ENCODE peak calls at places on chromosomes 12 and 14, in six cellular contexts. E, I, T, X, J and G are unnamed samples.

GRCh38 chr12:30953257-30953656 is 26.7 kb downstream of the TSPAN11 start:
- DNase-seq in X (no peak), E (no peak), J (no peak), I (no peak), T (no peak), G (no peak)

GRCh38 chr12:53974084-53975018 is at the start of gene HOTAIR:
- DNase-seq in T (no peak), X (peak), E (peak), I (no peak), J (no peak), G (no peak)

GRCh38 chr12:88570103-88570502 is 10.2 kb downstream of the KITLG start:
- DNase-seq in E (no peak), J (no peak), I (no peak), X (no peak), T (no peak), G (peak)

GRCh38 chr12:4302881-4303280 is 18.1 kb upstream of the TIGAR start:
- DNase-seq in X (no peak), T (peak), E (no peak), J (no peak), I (no peak), G (no peak)

GRCh38 chr14:93742761-93743160 is 45.5 kb downstream of the PRIMA1 start:
- DNase-seq in J (no peak), E (no peak), X (no peak), T (no peak), I (no peak), G (no peak)

GRCh38 chr12:91204416-91204815 is 21.8 kb upstream of the DCN start:
- DNase-seq in J (no peak), T (no peak), E (no peak), I (no peak), X (no peak), G (no peak)

GRCh38 chr12:68374315-68374982 is 42.3 kb upstream of the MDM1 start:
- DNase-seq in I (peak), T (no peak), J (no peak), X (no peak), E (no peak), G (no peak)

GRCh38 chr14:68404652-68405183 is 388.1 kb downstream of the ZFP36L1 start:
- DNase-seq in I (no peak), T (no peak), E (no peak), J (no peak), X (no peak), G (no peak)

GRCh38 chr12:71626098-71626497 is 37.5 kb downstream of the ZFC3H1 start:
- DNase-seq in X (peak), I (no peak), J (no peak), E (no peak), T (no peak), G (peak)

GRCh38 chr12:71602745-71603577 is 60.7 kb downstream of the ZFC3H1 start:
- DNase-seq in J (no peak), I (no peak), E (no peak), T (no peak), X (peak), G (no peak)

GRCh38 chr12:121968880-121969279 is 50.5 kb downstream of the CFAP251 start:
- DNase-seq in T (no peak), J (no peak), X (no peak), E (no peak), I (no peak), G (no peak)

GRCh38 chr14:54642950-54643695 is 76.2 kb downstream of the SAMD4A start:
- DNase-seq in X (peak), J (no peak), I (no peak), E (peak), T (peak), G (no peak)

GRCh38 chr14:75126679-75127473 is at the start of gene NEK9:
- DNase-seq in T (peak), X (peak), J (peak), E (peak), I (peak), G (peak)

GRCh38 chr14:53979141-53979673 is 22.6 kb upstream of the BMP4 start:
- DNase-seq in J (no peak), E (peak), I (no peak), T (peak), X (no peak), G (no peak)

GRCh38 chr14:41605550-41606248 is 977 bp upstream of the LRFN5 start:
- DNase-seq in X (no peak), E (no peak), J (no peak), I (no peak), T (no peak), G (no peak)

GRCh38 chr12:96743606-96744005 is 163.5 kb upstream of the NEDD1 start:
- DNase-seq in I (no peak), J (no peak), E (no peak), T (no peak), X (no peak), G (peak)

GRCh38 chr12:59393506-59393905 is 202.3 kb upstream of the SLC16A7 start:
- DNase-seq in T (no peak), J (no peak), E (no peak), I (no peak), X (no peak), G (no peak)

GRCh38 chr14:60732840-60733483 is 1.6 kb upstream of the MNAT1 start:
- DNase-seq in I (no peak), E (peak), J (no peak), T (no peak), X (no peak), G (no peak)

GRCh38 chr12:4031703-4032291 is 158.6 kb upstream of the PARP11 start:
- DNase-seq in J (no peak), E (peak), X (no peak), I (no peak), T (no peak), G (peak)

GRCh38 chr12:119649202-119649808 is 18.6 kb upstream of the PRKAB1 start:
- DNase-seq in T (no peak), E (no peak), X (peak), J (peak), I (no peak), G (no peak)

GRCh38 chr14:50705026-50705593 is 37.0 kb upstream of the SAV1 start:
- DNase-seq in X (no peak), E (no peak), I (no peak), T (no peak), J (no peak), G (no peak)

GRCh38 chr14:94164685-94165431 is 9.3 kb upstream of the PPP4R4 start:
- DNase-seq in E (no peak), I (no peak), T (no peak), X (no peak), J (no peak), G (no peak)

GRCh38 chr14:76307786-76308780 is 67.9 kb upstream of the ESRRB start:
- DNase-seq in X (no peak), J (no peak), E (no peak), T (no peak), I (no peak), G (no peak)

GRCh38 chr12:53217930-53218307 is 10.9 kb upstream of the ITGB7 start:
- DNase-seq in J (no peak), I (no peak), E (peak), T (no peak), X (no peak), G (no peak)

GRCh38 chr12:11854011-11854499 is 204.6 kb downstream of the ETV6 start:
- DNase-seq in X (no peak), E (no peak), I (no peak), T (no peak), J (no peak), G (no peak)

GRCh38 chr12:1189163-1189562 is 198.1 kb downstream of the ERC1 start:
- DNase-seq in E (peak), I (no peak), X (no peak), J (no peak), T (no peak), G (no peak)

GRCh38 chr12:78928200-78929074 is 63.9 kb downstream of the SYT1 start:
- DNase-seq in E (peak), T (peak), J (no peak), X (no peak), I (no peak), G (peak)

GRCh38 chr12:78118036-78118435 is 287.3 kb downstream of the NAV3 start:
- DNase-seq in I (no peak), J (no peak), T (no peak), E (peak), X (peak), G (no peak)

GRCh38 chr14:41606249-41607118 is at the start of gene LRFN5:
- DNase-seq in I (no peak), T (no peak), E (no peak), J (peak), X (no peak), G (no peak)

GRCh38 chr12:26017484-26018211 is 59.2 kb downstream of the RASSF8 start:
- DNase-seq in X (peak), E (peak), J (no peak), I (no peak), T (peak), G (peak)

GRCh38 chr14:64502476-64503183 is 1.0 kb downstream of the ZBTB25 start:
- DNase-seq in I (no peak), T (no peak), X (no peak), J (no peak), E (peak), G (peak)

GRCh38 chr12:10554228-10554970 is 48.7 kb downstream of the EIF2S3B start:
- DNase-seq in T (no peak), I (no peak), E (no peak), J (no peak), X (no peak), G (no peak)

GRCh38 chr14:63362305-63362914 is 43.7 kb upstream of the GPHB5 start:
- DNase-seq in E (no peak), I (no peak), J (no peak), X (no peak), T (no peak), G (no peak)

GRCh38 chr12:13079440-13079906 is 24.0 kb downstream of the GSG1 start:
- DNase-seq in T (peak), J (no peak), E (no peak), X (no peak), I (no peak), G (peak)

GRCh38 chr14:106417224-106418049 is 891.1 kb downstream of the TMEM121 start:
- DNase-seq in E (peak), X (peak), I (peak), T (peak), J (peak), G (no peak)

GRCh38 chr12:42541965-42542364 is 47.6 kb downstream of the PRICKLE1 start:
- DNase-seq in I (no peak), E (no peak), T (no peak), J (no peak), X (peak), G (no peak)

GRCh38 chr14:69010632-69011031 is 31.5 kb upstream of the ACTN1 start:
- DNase-seq in T (no peak), J (no peak), X (no peak), E (peak), I (no peak), G (no peak)

GRCh38 chr14:100649173-100649519 is 61.9 kb upstream of the BEGAIN start:
- DNase-seq in J (no peak), X (no peak), E (peak), T (no peak), I (no peak), G (peak)

GRCh38 chr14:28308727-28309126 is 457.9 kb upstream of the FOXG1 start:
- DNase-seq in I (no peak), X (no peak), E (peak), J (no peak), T (no peak), G (peak)

GRCh38 chr14:84029720-84030119 is 1500.2 kb upstream of the FLRT2 start:
- DNase-seq in X (no peak), T (no peak), J (no peak), E (no peak), I (no peak), G (peak)
- H3K4me3 ChIP-seq in X (no peak), T (no peak), J (no peak), E (no peak), I (no peak), G (no peak)

DNA sequence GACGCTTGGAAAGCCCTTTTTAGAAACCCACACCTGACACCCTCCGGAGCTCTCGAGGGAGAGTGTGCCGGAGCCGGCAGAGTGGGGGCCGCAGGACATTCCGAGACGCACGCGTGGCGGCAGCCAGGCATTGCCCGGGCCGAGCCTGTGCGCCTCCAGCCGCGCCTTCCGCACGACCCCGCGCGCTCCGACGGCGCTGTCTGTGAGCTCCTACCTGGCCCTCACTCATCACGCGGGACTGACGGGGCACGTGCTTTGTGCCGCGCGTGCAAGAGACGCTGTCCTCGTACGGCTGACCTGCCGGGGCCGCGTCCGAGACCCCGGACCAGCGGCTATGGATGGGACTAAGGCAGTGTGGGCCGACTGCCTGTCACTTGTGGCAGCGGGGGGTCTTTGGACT is 5.2 kb downstream of the GALNT9 start:
- DNase-seq in T (no peak), E (no peak), J (no peak), X (no peak), I (no peak), G (no peak)
- TF ChIP-seq MYC in T (no peak), E (no peak), J (no peak), X (no peak), I (no peak), G (no peak)

GRCh38 chr12:114192549-114192948 is 213.4 kb downstream of the TBX5 start:
- DNase-seq in J (no peak), E (no peak), X (no peak), T (no peak), I (no peak), G (no peak)

GRCh38 chr12:114193474-114193873 is 212.5 kb downstream of the TBX5 start:
- DNase-seq in I (no peak), E (no peak), J (no peak), X (peak), T (no peak), G (no peak)

GRCh38 chr12:114190971-114191370 is 215.0 kb downstream of the TBX5 start:
- DNase-seq in I (no peak), E (no peak), X (no peak), J (no peak), T (no peak), G (no peak)

GRCh38 chr12:114194066-114194465 is 211.9 kb downstream of the TBX5 start:
- DNase-seq in I (no peak), T (no peak), X (no peak), E (no peak), J (no peak), G (no peak)

DNA sequence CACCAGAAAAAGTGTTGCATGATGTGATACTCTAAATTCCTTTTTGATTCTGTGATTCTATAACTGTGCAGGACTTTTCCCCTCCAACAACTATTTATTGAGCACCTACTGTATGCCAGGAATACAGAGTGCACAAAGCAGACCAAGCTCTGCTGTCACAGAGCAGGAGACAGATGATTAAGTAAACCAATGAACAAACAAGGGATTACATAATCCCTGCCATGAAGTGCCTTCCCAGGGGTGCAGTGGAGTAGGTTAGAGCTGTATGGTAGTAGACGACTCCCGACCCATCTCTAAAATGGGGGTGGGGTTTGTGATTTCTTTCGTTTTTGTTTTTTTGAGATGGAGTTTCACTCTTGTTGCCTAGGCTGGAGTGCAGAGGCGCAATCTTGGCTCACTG is 213.9 kb downstream of the TBX5 start:
- DNase-seq in T (no peak), E (no peak), I (no peak), J (no peak), X (no peak), G (no peak)
- H3K4me3 ChIP-seq in T (no peak), E (no peak), I (no peak), J (no peak), X (no peak), G (no peak)

DNA sequence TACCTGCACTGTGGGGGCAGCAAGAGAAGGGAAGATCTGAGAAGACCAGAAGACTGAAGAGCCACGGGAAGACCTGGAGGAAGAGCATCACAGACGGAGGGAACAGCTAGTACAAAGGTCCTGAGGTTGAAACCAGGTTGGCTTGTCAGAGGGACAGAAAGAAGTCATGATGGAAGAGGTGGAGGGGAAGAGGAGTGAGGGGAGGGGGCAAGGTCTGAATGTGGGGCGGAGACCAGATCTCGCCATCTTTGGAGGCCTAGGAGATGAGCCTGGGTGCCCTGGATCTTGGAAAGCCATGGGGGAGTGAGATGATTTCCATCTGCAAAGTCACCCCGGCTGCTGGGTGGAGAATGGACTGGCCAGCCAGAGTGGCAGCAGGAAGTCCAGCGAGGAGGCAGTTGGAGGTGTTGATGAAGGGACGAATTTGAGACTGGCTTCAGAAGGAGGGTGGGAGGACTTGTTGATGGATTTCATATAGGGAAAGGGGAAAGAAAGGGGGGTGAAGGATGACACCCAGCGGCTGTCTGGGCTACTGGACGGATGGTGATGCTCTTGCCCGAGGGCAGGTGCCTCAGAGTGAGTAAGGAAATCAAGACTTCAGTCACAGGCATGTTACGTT is 14.6 kb upstream of the UBC start:
- DNase-seq in X (no peak), E (no peak), T (no peak), J (no peak), I (no peak), G (no peak)
- TF ChIP-seq MYC in X (no peak), E (no peak), T (no peak), J (no peak), I (no peak), G (no peak)

GRCh38 chr12:56722832-56723231 is 2.3 kb downstream of the NACA start:
- DNase-seq in I (no peak), X (no peak), E (no peak), T (no peak), J (no peak), G (no peak)
- H3K4me3 ChIP-seq in I (peak), X (peak), E (peak), T (peak), J (peak), G (peak)

DNA sequence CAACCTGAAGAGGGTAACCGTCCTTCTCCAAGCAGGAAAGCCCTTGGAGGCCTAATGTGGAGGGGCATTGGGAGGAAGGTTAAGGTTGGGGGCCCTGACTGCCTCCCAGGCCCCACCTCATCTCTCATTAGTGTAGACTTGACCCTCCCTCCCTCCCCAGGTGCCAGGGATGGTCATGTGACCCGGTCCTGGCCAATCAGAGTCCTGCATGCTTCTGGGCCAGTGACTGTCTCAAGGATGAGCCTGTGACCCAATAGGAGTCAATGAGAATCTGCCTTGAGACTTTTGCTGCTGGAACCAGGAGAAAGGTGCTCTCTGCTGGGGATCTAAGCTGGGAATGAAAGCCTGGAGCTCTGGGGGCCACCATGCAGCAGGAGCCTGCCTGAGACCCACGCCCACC is 70.8 kb downstream of the NCOR2 start:
- DNase-seq in T (no peak), E (peak), I (no peak), X (no peak), J (peak), G (no peak)
- TF ChIP-seq MYC in T (no peak), E (no peak), I (no peak), X (no peak), J (no peak), G (no peak)

GRCh38 chr12:22287056-22287455 is 47.5 kb downstream of the ST8SIA1 start:
- DNase-seq in E (no peak), X (no peak), J (no peak), I (no peak), T (no peak), G (no peak)

GRCh38 chr12:22286569-22286968 is 47.9 kb downstream of the ST8SIA1 start:
- DNase-seq in E (no peak), I (no peak), X (no peak), J (no peak), T (no peak), G (no peak)

GRCh38 chr12:22285871-22286270 is 48.6 kb downstream of the ST8SIA1 start:
- DNase-seq in E (no peak), J (no peak), I (no peak), X (no peak), T (no peak), G (no peak)

GRCh38 chr12:22289250-22289649 is 45.3 kb downstream of the ST8SIA1 start:
- DNase-seq in T (no peak), I (no peak), X (no peak), J (no peak), E (no peak), G (no peak)

DNA sequence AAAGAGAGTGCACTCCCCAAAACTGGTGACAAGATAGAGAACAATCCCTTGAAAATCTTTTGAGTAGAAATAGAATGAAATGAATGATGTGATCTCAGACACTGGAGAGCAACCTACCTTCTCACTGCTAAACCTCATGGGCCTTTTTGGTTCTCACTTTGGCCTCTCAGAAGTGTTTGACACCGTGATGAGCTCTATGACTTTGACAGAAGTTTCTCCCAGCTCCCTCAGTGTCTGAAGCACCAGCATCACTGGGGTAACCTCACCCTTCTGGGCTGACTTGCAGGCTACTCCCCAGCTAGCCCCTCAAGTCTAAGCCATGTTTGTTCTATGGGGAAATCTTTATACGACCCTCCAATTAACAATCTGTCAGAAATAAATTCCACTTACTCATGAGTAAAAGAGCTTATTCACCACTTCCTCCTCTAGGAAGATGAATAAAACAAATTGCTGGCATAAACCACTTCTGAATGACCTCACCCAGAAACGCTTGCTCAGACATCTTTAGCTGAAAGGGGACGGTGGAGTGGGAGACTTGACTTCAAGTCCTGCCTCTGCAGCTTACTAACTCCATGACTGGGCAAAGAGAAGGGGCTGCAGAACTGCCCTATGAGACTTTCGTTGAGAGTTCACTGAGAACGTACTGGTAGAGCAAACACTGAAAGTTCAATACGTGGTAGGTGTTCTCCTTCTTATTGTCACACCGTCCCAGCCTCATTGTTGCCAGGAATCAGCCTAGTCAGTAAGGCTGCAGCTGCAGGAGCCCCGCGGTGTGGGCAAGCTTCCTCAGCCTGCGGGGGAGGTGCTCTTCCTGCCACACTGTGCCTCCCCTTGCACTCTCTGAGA is 46.5 kb downstream of the ST8SIA1 start:
- DNase-seq in E (no peak), I (no peak), J (no peak), X (peak), T (no peak), G (peak)
- H3K4me3 ChIP-seq in E (no peak), I (no peak), J (no peak), X (no peak), T (no peak), G (no peak)

GRCh38 chr12:29396774-29397173 is 15.8 kb upstream of the ERGIC2 start:
- DNase-seq in T (no peak), X (no peak), J (no peak), I (no peak), E (no peak), G (no peak)
- TF ChIP-seq MYC in T (no peak), X (no peak), J (no peak), I (no peak), E (no peak), G (no peak)